ENCODE peak calls at places on chromosomes 5 and 9, in ten cellular contexts. F, L, D, B, X, M, N, R, T and G are unnamed samples.

GRCh38 chr9:105828596-105829213 is 134.4 kb downstream of the TMEM38B start:
- DNase-seq in N (no peak), T (no peak), F (no peak), X (no peak), D (no peak), R (no peak), M (no peak), L (no peak), B (no peak), G (no peak)

GRCh38 chr9:128007566-128008138 is 26.9 kb upstream of the EEIG1 start:
- DNase-seq in T (peak; percentile 45), L (peak; percentile 73), N (peak; percentile 56), D (peak; percentile 21), X (peak; percentile 54), R (peak; percentile 27), B (peak; percentile 55), M (peak; percentile 57), F (peak; percentile 63), G (no peak)

GRCh38 chr5:81315336-81315735 is 13.9 kb downstream of the ZCCHC9 start:
- DNase-seq in D (no peak), F (no peak), X (no peak), M (no peak), B (no peak), T (no peak), L (no peak), N (no peak), R (peak; percentile 86), G (no peak)

GRCh38 chr9:93662952-93663572 is 86.7 kb downstream of the PHF2 start:
- DNase-seq in M (no peak), L (no peak), F (no peak), D (no peak), R (no peak), B (no peak), N (no peak), X (no peak), T (no peak), G (no peak)

GRCh38 chr5:159310492-159310891 is 19.8 kb downstream of the IL12B start:
- DNase-seq in N (no peak), F (no peak), R (no peak), X (no peak), M (no peak), D (peak; percentile 30), L (peak; percentile 55), T (no peak), B (peak; percentile 63), G (no peak)

GRCh38 chr9:109910616-109911568 is 130.9 kb downstream of the PALM2AKAP2 start:
- DNase-seq in D (no peak), R (peak; percentile 88), X (no peak), B (no peak), M (no peak), L (peak; percentile 60), N (no peak), F (no peak), T (no peak), G (no peak)

GRCh38 chr9:35954942-35955546 is 2.9 kb downstream of the OR2S2 start:
- DNase-seq in N (peak; percentile 65), L (peak; percentile 68), B (peak; percentile 64), X (peak; percentile 54), T (peak; percentile 56), D (peak; percentile 60), R (peak; percentile 90), M (peak; percentile 72), F (peak; percentile 67), G (no peak)

GRCh38 chr5:151620463-151620844 is 29.3 kb upstream of the FAT2 start:
- DNase-seq in N (no peak), L (no peak), M (no peak), F (no peak), R (no peak), D (no peak), X (no peak), T (no peak), B (no peak), G (no peak)

GRCh38 chr9:88076286-88077070 is 61.8 kb downstream of the SPATA31C2 start:
- DNase-seq in M (peak; percentile 97), N (peak; percentile 69), T (peak; percentile 50), D (peak; percentile 51), F (peak; percentile 63), R (peak; percentile 55), L (peak; percentile 91), B (peak; percentile 96), X (peak; percentile 61), G (no peak)

GRCh38 chr9:114774504-114774903 is 31.3 kb downstream of the TNFSF15 start:
- DNase-seq in L (no peak), B (no peak), N (no peak), F (no peak), T (no peak), R (no peak), X (no peak), D (no peak), M (no peak), G (no peak)

GRCh38 chr5:142600092-142600491 is 85.8 kb downstream of the FGF1 start:
- DNase-seq in D (no peak), X (no peak), F (no peak), N (no peak), T (no peak), R (no peak), M (no peak), L (no peak), B (no peak), G (no peak)

GRCh38 chr9:125547383-125547782 is 159.6 kb downstream of the MAPKAP1 start:
- DNase-seq in M (no peak), N (no peak), T (no peak), F (no peak), D (no peak), R (no peak), L (no peak), X (no peak), B (no peak), G (no peak)

GRCh38 chr9:20508242-20508641 is 114.1 kb downstream of the MLLT3 start:
- DNase-seq in M (no peak), X (no peak), F (no peak), T (no peak), N (no peak), R (no peak), B (no peak), L (no peak), D (no peak), G (no peak)

DNA sequence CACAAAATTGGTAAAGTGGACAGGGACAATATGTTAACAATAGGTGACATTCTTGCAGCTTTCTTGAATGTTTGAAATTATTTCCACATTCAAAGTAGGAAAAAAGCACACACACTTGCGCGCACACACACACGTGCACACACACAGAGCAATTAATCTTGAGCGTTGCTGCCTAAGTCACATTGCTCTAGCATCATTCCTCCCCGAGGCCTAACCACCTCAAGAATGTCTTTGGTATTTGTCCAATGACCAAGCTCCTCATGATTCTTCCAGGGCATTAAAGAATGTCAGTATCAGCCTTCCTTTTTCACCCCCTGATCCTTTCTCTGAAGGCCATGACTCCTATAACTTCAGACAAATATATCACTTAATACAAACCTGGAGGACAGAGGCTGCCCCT is 198.1 kb downstream of the NPR3 start:
- DNase-seq in M (no peak), D (no peak), L (no peak), R (peak; percentile 63), X (no peak), N (no peak), F (no peak), B (no peak), T (no peak), G (no peak)
- H3K4me3 ChIP-seq in M (no peak overlapping the region), D (no peak overlapping the region), L (no peak overlapping the region), R (no peak overlapping the region), X (no peak overlapping the region), N (no peak overlapping the region), F (no peak overlapping the region), B (no peak overlapping the region), T (no peak overlapping the region), G (no peak overlapping the region)

GRCh38 chr5:675111-675875 is 17.9 kb downstream of the TPPP start:
- DNase-seq in L (no peak), R (no peak), F (no peak), T (no peak), B (peak; percentile 21), D (no peak), M (peak; percentile 2), N (peak; percentile 13), X (no peak), G (peak; percentile 10)
- TF ChIP-seq POLR2A in L (no peak), R (no peak), F (no peak), T (no peak), B (no peak), D (no peak), M (no peak), N (no peak), X (no peak), G (no peak)

GRCh38 chr9:34653131-34653530 is 1.1 kb downstream of the IL11RA start:
- DNase-seq in N (no peak), X (no peak), R (peak; percentile 52), F (no peak), T (no peak), L (no peak), M (no peak), D (no peak), B (no peak), G (no peak)
- H3K4me3 ChIP-seq in N (no peak overlapping the region), X (peak overlapping the region; percentile 51), R (no peak overlapping the region), F (no peak overlapping the region), T (no peak overlapping the region), L (no peak overlapping the region), M (no peak overlapping the region), D (no peak overlapping the region), B (peak overlapping the region; percentile 33), G (peak overlapping the region; percentile 62)

GRCh38 chr5:54519083-54519541 is 1.6 kb downstream of the SNX18 start:
- DNase-seq in X (no peak), N (no peak), M (no peak), R (no peak), B (no peak), F (no peak), D (peak; percentile 5), L (no peak), T (no peak), G (no peak)

GRCh38 chr5:54517174-54517511 is 416 bp upstream of the SNX18 start:
- DNase-seq in B (no peak), M (no peak), R (no peak), N (no peak), L (peak; percentile 14), X (no peak), D (peak; percentile 8), T (no peak), F (no peak), G (no peak)

GRCh38 chr5:54518146-54519082 is 855 bp downstream of the SNX18 start:
- DNase-seq in D (peak; percentile 27), L (peak; percentile 58), T (no peak), F (no peak), B (peak; percentile 70), R (peak; percentile 49), X (peak; percentile 66), M (peak; percentile 66), N (peak; percentile 28), G (no peak)

GRCh38 chr5:54516051-54516645 is 1.4 kb upstream of the SNX18 start:
- DNase-seq in X (no peak), T (no peak), M (no peak), F (no peak), L (no peak), N (no peak), R (peak; percentile 56), D (no peak), B (no peak), G (no peak)

DNA sequence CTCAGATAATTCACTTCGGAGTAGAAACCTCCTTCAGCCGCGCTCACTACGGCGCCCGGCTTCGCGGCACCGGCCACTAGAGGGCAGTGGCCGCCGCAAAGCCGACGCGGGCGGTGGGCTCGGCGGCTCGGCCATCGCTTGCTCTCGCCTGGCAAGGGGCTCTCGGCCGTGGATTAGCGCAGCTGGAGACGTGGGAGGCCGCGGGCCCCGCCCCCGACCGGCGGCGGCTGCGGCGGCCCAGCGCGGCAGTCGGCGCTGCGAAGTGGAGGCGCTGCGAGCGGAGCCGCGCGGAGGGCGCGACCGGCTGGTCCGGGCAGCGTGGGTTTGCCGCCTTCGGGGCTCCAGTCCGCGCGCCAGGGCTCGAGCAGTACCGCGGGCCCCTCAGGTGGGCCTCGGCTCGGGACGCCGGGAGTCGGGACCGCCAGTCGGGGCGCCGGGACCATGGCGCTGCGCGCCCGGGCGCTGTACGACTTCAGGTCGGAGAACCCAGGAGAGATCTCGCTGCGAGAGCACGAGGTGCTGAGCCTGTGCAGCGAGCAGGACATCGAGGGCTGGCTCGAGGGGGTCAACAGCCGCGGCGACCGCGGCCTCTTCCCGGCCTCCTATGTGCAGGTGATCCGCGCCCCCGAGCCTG is at the start of gene SNX18:
- DNase-seq in F (peak; percentile 74), D (peak; percentile 88), T (peak; percentile 79), N (peak; percentile 91), R (peak; percentile 93), B (peak; percentile 94), L (peak; percentile 93), X (peak; percentile 95), M (peak; percentile 95), G (peak; percentile 88)
- TF ChIP-seq POLR2A in F (peak; percentile 71), D (peak; percentile 63), T (peak; percentile 63), N (peak; percentile 83), R (peak; percentile 74), B (no peak), L (peak; percentile 27), X (no peak), M (peak; percentile 45), G (peak; percentile 83)